ENCODE peak calls at places on chromosomes 11 and 22, in six cellular contexts. M is testis, Y is AG09309, O is GM12865, F is colonic mucosa, L is K562. A is an unnamed sample.

GRCh38 chr11:44814881-44815592 is 88.3 kb downstream of the TSPAN18 start:
- DNase-seq in M (no peak), O (no peak), Y (peak; percentile 37), L (no peak), F (no peak), A (no peak)

GRCh38 chr11:134290646-134291045 is 14.5 kb downstream of the GLB1L3 start:
- DNase-seq in M (no peak), F (no peak), L (no peak), O (no peak), Y (no peak), A (no peak)

GRCh38 chr11:925496-926301 is at the start of gene AP2A2:
- DNase-seq in L (peak; percentile 95), O (peak; percentile 96), F (peak; percentile 86), Y (peak; percentile 46), M (peak; percentile 89), A (peak; percentile 52)

GRCh38 chr22:19554834-19555404 is 30.7 kb upstream of the CLDN5 start:
- DNase-seq in L (no peak), O (no peak), F (no peak), Y (no peak), M (no peak), A (peak; percentile 12)

GRCh38 chr11:3094223-3094824 is 37.1 kb upstream of the CARS1 start:
- DNase-seq in L (no peak), M (no peak), O (no peak), F (no peak), Y (no peak), A (no peak)

GRCh38 chr11:61908730-61909622 is 8.4 kb downstream of the RAB3IL1 start:
- DNase-seq in Y (no peak), M (peak; percentile 75), O (no peak), F (peak; percentile 52), L (peak; percentile 68), A (no peak)

GRCh38 chr11:44348721-44349120 is 38.8 kb upstream of the ALX4 start:
- DNase-seq in L (no peak), M (no peak), Y (no peak), O (no peak), F (no peak), A (no peak)

GRCh38 chr11:75162954-75163353 is 12.0 kb downstream of the SLCO2B1 start:
- DNase-seq in Y (no peak), F (no peak), M (no peak), O (no peak), L (no peak), A (no peak)

GRCh38 chr11:9527481-9528140 is 45.9 kb upstream of the WEE1 start:
- DNase-seq in Y (peak; percentile 71), F (peak; percentile 42), M (no peak), O (no peak), L (no peak), A (peak; percentile 52)

GRCh38 chr11:23211221-23211620 is 350.9 kb upstream of the CCDC179 start:
- DNase-seq in M (no peak), Y (no peak), O (no peak), L (no peak), F (no peak), A (no peak)

GRCh38 chr22:19482297-19482696 is 2.6 kb downstream of the CDC45 start:
- DNase-seq in M (no peak), F (no peak), L (no peak), O (no peak), Y (no peak), A (no peak)

GRCh38 chr22:38021201-38021600 is 36.0 kb upstream of the PICK1 start:
- DNase-seq in L (no peak), M (no peak), O (no peak), Y (no peak), F (no peak), A (no peak)

GRCh38 chr11:29432719-29433325 is 584.0 kb downstream of the KCNA4 start:
- DNase-seq in L (peak; percentile 5), O (peak; percentile 2), Y (no peak), M (no peak), F (no peak), A (no peak)

GRCh38 chr11:83403990-83404389 is 117.8 kb upstream of the CCDC90B start:
- DNase-seq in M (no peak), Y (no peak), F (no peak), O (no peak), L (no peak), A (peak; percentile 8)

GRCh38 chr22:20567993-20568417 is 60.6 kb downstream of the MED15 start:
- DNase-seq in O (no peak), Y (no peak), F (no peak), L (no peak), M (peak; percentile 70), A (peak; percentile 15)

GRCh38 chr11:46912526-46913150 is 5.7 kb downstream of the LRP4 start:
- DNase-seq in M (no peak), O (no peak), F (no peak), L (no peak), Y (no peak), A (no peak)

GRCh38 chr11:114080219-114080618 is 20.7 kb downstream of the ZBTB16 start:
- DNase-seq in L (no peak), F (no peak), O (no peak), Y (no peak), M (no peak), A (no peak)

GRCh38 chr11:57467508-57468157 is 7.3 kb downstream of the RTN4RL2 start:
- DNase-seq in F (no peak), O (no peak), M (no peak), Y (no peak), L (no peak), A (no peak)

GRCh38 chr11:1896895-1897294 is 5.2 kb upstream of the PRR33 start:
- DNase-seq in Y (no peak), F (no peak), M (no peak), L (no peak), O (no peak), A (no peak)

GRCh38 chr11:100629671-100630070 is 57.4 kb upstream of the ARHGAP42 start:
- DNase-seq in Y (no peak), O (no peak), M (no peak), L (no peak), F (no peak), A (no peak)

GRCh38 chr11:45180888-45181594 is 34.6 kb downstream of the PRDM11 start:
- DNase-seq in Y (no peak), F (peak; percentile 67), M (peak; percentile 36), L (peak; percentile 75), O (peak; percentile 14), A (peak; percentile 38)

GRCh38 chr11:62652156-62653006 is 721 bp downstream of the INTS5 start:
- DNase-seq in L (peak; percentile 20), Y (no peak), M (no peak), F (no peak), O (no peak), A (no peak)

GRCh38 chr11:69576069-69576782 is 64.7 kb upstream of the CCND1 start:
- DNase-seq in F (no peak), Y (no peak), M (no peak), O (no peak), L (no peak), A (no peak)

GRCh38 chr11:104487035-104487775 is 323.3 kb upstream of the PDGFD start:
- DNase-seq in F (no peak), Y (no peak), M (no peak), L (no peak), O (no peak), A (peak; percentile 30)

GRCh38 chr22:33850724-33851123 is 69.6 kb downstream of the LARGE1 start:
- DNase-seq in F (no peak), L (no peak), Y (no peak), O (no peak), M (no peak), A (no peak)

GRCh38 chr11:101866619-101867491 is 48.0 kb upstream of the CEP126 start:
- DNase-seq in Y (no peak), F (no peak), O (no peak), L (no peak), M (no peak), A (no peak)

GRCh38 chr11:128515766-128516466 is 71.4 kb downstream of the ETS1 start:
- DNase-seq in Y (no peak), M (no peak), F (no peak), L (no peak), O (no peak), A (no peak)
- H3K4me3 ChIP-seq in Y (no peak overlapping the region), M (no peak overlapping the region), F (no peak overlapping the region), L (no peak overlapping the region), O (peak overlapping the region; percentile 93), A (no peak overlapping the region)

GRCh38 chr11:32379714-32380113 is 55.6 kb downstream of the WT1 start:
- DNase-seq in L (peak; percentile 53), F (no peak), M (no peak), Y (no peak), O (no peak), A (no peak)

DNA sequence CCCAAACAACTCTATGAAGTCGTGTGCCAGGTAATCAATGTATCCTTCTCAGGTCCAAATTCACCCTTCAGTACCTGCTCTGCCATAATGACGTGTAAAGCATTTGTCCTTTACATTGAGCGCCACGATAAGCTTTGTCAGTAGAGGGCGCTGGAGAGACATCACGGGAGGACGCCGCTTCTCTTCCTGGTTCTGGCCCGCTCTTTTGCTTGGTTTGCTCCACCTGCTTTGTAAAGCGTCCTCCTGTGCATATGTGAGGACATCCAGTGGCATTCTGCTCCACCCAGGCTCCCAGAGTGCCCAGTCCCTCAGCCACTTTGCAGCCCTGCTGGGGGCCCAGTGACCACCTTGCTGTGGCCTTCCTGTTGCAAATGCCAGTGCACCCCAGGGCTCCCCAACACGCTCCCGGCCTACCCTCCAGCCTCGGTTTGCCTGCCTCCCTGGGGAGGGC is 61.1 kb downstream of the WT1 start:
- DNase-seq in Y (no peak), M (peak; percentile 87), F (peak; percentile 64), L (peak; percentile 76), O (peak; percentile 80), A (no peak)
- TF ChIP-seq CTCF in Y (peak; percentile 39), M (peak; percentile 36), F (peak; percentile 28), L (peak; percentile 87), O (peak; percentile 77), A (peak; percentile 40)

GRCh38 chr11:119352857-119353260 is 6.4 kb upstream of the MFRP start:
- DNase-seq in O (no peak), Y (no peak), F (no peak), M (peak; percentile 91), L (no peak), A (peak; percentile 95)

GRCh38 chr11:119355091-119355843 is 8.8 kb upstream of the MFRP start:
- DNase-seq in M (no peak), F (no peak), L (no peak), O (no peak), Y (no peak), A (no peak)

GRCh38 chr11:119359365-119360229 is 13.1 kb upstream of the MFRP start:
- DNase-seq in Y (no peak), M (no peak), F (no peak), O (no peak), L (no peak), A (no peak)

GRCh38 chr11:119357069-119357468 is 10.6 kb upstream of the MFRP start:
- DNase-seq in F (no peak), M (no peak), Y (no peak), O (no peak), L (no peak), A (no peak)

GRCh38 chr11:119356349-119357031 is 10.0 kb upstream of the MFRP start:
- DNase-seq in L (peak; percentile 90), Y (no peak), M (peak; percentile 89), O (peak; percentile 70), F (peak; percentile 87), A (no peak)
- H3K4me3 ChIP-seq in L (peak overlapping the region; percentile 40), Y (peak overlapping the region; percentile 56), M (peak overlapping the region; percentile 39), O (peak overlapping the region; percentile 45), F (peak overlapping the region; percentile 49), A (peak overlapping the region; percentile 5)

DNA sequence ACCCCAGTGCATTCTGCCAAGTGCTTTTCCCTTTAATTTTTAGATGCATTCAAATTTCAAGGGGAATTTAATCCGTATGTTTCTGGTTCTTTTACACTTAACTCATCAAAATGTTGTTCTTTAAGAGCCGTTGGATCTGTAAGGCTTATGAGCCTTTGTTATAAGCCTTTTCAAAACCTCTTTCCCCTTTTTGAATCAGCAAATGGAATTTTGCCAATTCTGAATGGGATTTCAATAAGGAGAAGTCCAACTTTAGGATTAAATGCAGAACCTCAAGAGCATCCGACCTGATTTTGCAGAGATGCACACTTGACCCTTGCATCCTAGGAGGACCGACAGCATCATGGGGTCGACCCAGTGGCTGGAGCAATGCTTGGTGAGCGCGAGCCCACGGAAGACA is 708.3 kb downstream of the NTM start:
- DNase-seq in O (no peak), M (no peak), Y (no peak), F (no peak), L (no peak), A (no peak)
- TF ChIP-seq CTCF in O (no peak), M (no peak), Y (no peak), F (no peak), L (no peak), A (no peak)

A was measured in retinal pigment epithelial cell.